ENCODE peak calls at places on chromosomes 12 and 14, in six cellular contexts. G is endodermal cell, M is cardiac muscle cell, Z is mucosa of descending colon, K is heart left ventricle, D is GM23248. C is an unnamed sample.

GRCh38 chr14:106665814-106666213 is 1139.4 kb downstream of the TMEM121 start:
- DNase-seq in G (no peak), M (no peak), Z (no peak), K (no peak), D (no peak), C (no peak)

GRCh38 chr12:26426652-26427051 is 231.3 kb downstream of the SSPN start:
- DNase-seq in G (no peak), M (no peak), Z (no peak), K (no peak), D (no peak), C (no peak)

GRCh38 chr12:75550401-75550851 is 39.0 kb upstream of the KRR1 start:
- DNase-seq in G (no peak), M (peak; percentile 42), Z (no peak), K (peak; percentile 44), D (peak; percentile 6), C (peak; percentile 60)

GRCh38 chr12:953776-954175 is 4.3 kb upstream of the RAD52 start:
- DNase-seq in G (no peak), M (peak; percentile 62), Z (no peak), K (no peak), D (peak; percentile 91), C (no peak)

GRCh38 chr14:103056322-103057027 is 874 bp downstream of the CDC42BPB start:
- DNase-seq in G (peak; percentile 90), M (peak; percentile 85), Z (peak; percentile 82), K (peak; percentile 88), D (peak; percentile 70), C (peak; percentile 93)

GRCh38 chr12:78703820-78704525 is 160.6 kb upstream of the SYT1 start:
- DNase-seq in G (no peak), M (peak; percentile 58), Z (no peak), K (no peak), D (peak; percentile 90), C (no peak)

GRCh38 chr12:107490000-107490399 is 195.6 kb upstream of the PWP1 start:
- DNase-seq in G (no peak), M (no peak), Z (peak; percentile 36), K (no peak), D (no peak), C (no peak)

GRCh38 chr14:64444984-64445845 is 20.1 kb upstream of the AKAP5 start:
- DNase-seq in G (no peak), M (peak; percentile 93), Z (no peak), K (no peak), D (peak; percentile 67), C (no peak)

GRCh38 chr12:75322464-75322863 is 7.7 kb downstream of the CAPS2 start:
- DNase-seq in G (no peak), M (peak; percentile 15), Z (no peak), K (no peak), D (peak; percentile 80), C (no peak)

GRCh38 chr12:5745251-5745888 is 199.7 kb downstream of the ANO2 start:
- DNase-seq in G (peak; percentile 97), M (peak; percentile 53), Z (peak; percentile 67), K (peak; percentile 72), D (peak; percentile 64), C (peak; percentile 77)

GRCh38 chr12:4238577-4238976 is 35.0 kb upstream of the CCND2 start:
- DNase-seq in G (no peak), M (no peak), Z (no peak), K (no peak), D (no peak), C (no peak)

GRCh38 chr14:37237094-37237493 is 39.4 kb downstream of the MIPOL1 start:
- DNase-seq in G (no peak), M (no peak), Z (no peak), K (no peak), D (no peak), C (no peak)

GRCh38 chr14:64761441-64762043 is 57.3 kb downstream of the PLEKHG3 start:
- DNase-seq in G (no peak), M (no peak), Z (no peak), K (no peak), D (peak; percentile 43), C (no peak)

GRCh38 chr12:6074979-6075585 is 49.4 kb downstream of the VWF start:
- DNase-seq in G (peak; percentile 67), M (peak; percentile 41), Z (peak; percentile 38), K (peak; percentile 61), D (peak; percentile 65), C (peak; percentile 73)

GRCh38 chr14:103649001-103649400 is 20.0 kb downstream of the KLC1 start:
- DNase-seq in G (no peak), M (no peak), Z (no peak), K (no peak), D (no peak), C (no peak)

GRCh38 chr14:78848234-78848820 is 678.2 kb downstream of the NRXN3 start:
- DNase-seq in G (peak; percentile 87), M (peak; percentile 39), Z (peak; percentile 31), K (peak; percentile 6), D (peak; percentile 57), C (peak; percentile 14)

GRCh38 chr14:65879218-65880009 is 466.9 kb downstream of the FUT8 start:
- DNase-seq in G (no peak), M (peak; percentile 63), Z (no peak), K (no peak), D (peak; percentile 95), C (no peak)

GRCh38 chr12:127165567-127166392 is 1101.2 kb upstream of the TMEM132C start:
- DNase-seq in G (peak; percentile 95), M (peak; percentile 77), Z (peak; percentile 95), K (peak; percentile 86), D (peak; percentile 85), C (peak; percentile 96)

GRCh38 chr12:54352022-54352531 is 12.2 kb downstream of the GPR84 start:
- DNase-seq in G (peak; percentile 93), M (peak; percentile 62), Z (no peak), K (peak; percentile 56), D (peak; percentile 80), C (peak; percentile 77)

GRCh38 chr12:10501031-10501430 is 4.7 kb upstream of the EIF2S3B start:
- DNase-seq in G (no peak), M (peak; percentile 38), Z (no peak), K (no peak), D (peak; percentile 27), C (no peak)

DNA sequence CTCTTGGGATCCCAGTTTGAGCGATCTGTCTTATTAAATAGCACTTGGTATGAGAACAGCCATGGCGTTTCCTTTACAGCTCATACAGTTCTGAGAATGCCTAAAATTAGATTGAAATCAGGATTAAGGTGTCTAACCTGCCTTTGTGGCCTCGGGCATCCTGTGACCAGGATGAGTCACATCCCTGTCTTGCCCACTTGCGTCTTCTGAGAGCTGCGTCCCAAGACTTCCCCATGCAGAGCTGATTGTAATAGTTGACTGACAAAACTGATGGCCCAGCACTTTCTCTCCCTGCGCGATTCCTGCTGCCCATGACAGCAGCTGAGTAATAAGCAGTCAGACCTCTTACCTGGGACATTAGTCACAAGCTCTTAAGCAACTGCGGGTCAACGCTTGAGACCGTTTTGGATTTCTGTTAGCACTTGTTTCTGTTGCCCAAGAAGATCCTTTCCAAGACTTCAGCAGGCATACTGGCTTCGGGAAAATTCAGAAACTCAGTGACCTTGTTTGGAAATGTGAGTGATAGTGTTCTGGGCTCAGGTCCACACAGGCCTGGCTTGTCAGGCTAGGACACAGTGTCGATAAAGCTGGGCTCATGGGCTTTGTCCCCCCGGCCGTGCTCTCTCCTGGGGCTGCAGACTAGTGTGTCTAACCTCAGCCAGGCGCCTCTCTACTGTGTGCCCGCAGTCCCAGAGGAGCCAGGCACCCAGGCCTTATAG is 169.9 kb upstream of the HIF1A start:
- DNase-seq in G (peak; percentile 15), M (peak; percentile 74), Z (no peak), K (peak; percentile 58), D (peak; percentile 82), C (peak; percentile 84)
- H3K4me1 ChIP-seq in G (no peaks in the 10 kb centered on the region), M (peaks cover 31% of the 10 kb centered on the region), Z (peaks cover 51% of the 10 kb centered on the region), K (peaks cover 27% of the 10 kb centered on the region), D (peaks cover 55% of the 10 kb centered on the region), C (peaks cover 23% of the 10 kb centered on the region)

GRCh38 chr12:57224973-57225679 is 4.4 kb upstream of the SHMT2 start:
- DNase-seq in G (peak; percentile 97), M (peak; percentile 52), Z (peak; percentile 83), K (no peak), D (peak; percentile 65), C (no peak)

GRCh38 chr12:57224278-57224972 is 5.1 kb upstream of the SHMT2 start:
- DNase-seq in G (no peak), M (no peak), Z (no peak), K (no peak), D (no peak), C (no peak)

GRCh38 chr12:57221169-57221917 is 4.7 kb downstream of the NXPH4 start:
- DNase-seq in G (no peak), M (no peak), Z (no peak), K (no peak), D (no peak), C (no peak)

GRCh38 chr12:57222286-57223190 is 5.9 kb downstream of the NXPH4 start:
- DNase-seq in G (no peak), M (no peak), Z (no peak), K (no peak), D (no peak), C (no peak)

DNA sequence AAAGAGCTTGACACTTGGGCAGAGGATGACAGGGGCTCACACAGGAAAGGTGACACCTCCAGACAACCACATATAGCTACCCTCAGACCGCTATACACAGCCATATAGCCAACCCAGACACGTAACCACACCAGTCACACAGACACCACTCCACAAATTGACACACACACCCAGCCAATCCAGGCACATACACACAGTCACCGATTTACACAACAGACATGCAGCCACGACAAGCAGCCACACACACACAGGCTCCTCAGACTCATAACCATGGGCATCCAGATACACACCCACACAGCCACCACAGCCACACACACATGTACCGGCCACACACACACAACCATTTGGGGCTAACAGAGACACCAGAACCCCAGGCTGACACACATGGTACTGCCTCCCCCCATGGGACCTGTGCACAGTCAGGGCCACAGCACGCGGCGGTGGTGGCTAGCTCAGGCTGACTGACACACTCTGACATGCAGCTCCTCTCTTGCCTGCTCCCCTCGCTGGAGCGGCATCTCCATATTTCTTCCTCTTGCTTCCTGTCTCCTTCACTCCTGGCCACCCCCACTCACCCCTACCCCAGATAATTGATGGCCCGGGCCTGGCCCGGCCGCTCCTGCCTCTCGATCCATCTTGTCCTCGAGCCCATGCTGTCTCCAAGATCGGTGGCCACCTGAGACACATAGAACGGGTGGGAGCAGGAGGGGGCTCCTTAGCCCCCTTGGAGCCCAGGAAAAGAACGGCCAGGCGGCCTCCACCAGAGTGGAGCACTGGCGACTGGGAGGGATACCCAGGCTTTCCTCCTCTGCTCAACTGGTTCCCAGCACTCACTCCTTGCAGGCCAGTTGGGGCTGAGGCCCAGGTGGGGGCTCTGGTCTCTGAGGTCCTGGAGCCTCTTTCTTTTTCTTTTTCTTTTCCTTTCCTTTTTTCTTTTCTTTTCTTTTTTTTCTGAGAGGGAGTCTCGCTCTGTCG is 6.0 kb upstream of the SHMT2 start:
- DNase-seq in G (no peak), M (no peak), Z (no peak), K (no peak), D (no peak), C (no peak)
- H3K4me1 ChIP-seq in G (peaks cover 4% of the 10 kb centered on the region), M (peaks cover 6% of the 10 kb centered on the region), Z (peaks cover 16% of the 10 kb centered on the region), K (no peaks in the 10 kb centered on the region), D (peaks cover 6% of the 10 kb centered on the region), C (no peaks in the 10 kb centered on the region)

DNA sequence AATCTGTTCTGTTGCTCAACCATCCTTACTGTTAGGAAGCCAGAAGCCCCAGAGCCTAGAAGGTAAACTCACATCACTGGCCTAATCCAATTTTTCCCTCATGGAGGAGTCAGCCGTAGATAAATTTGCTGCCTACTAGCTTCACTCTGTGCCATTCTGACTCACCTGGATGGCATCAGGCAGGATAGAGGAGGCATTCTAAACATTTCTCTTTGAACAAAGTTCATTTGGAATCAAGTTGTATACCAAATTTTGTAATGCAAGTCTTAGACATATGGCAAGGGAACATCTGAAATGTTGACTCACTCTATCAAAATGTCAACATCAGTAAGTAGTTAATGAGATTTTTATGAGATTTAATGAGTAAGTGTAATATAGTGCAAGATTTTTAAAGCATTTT is 13.6 kb upstream of the TBC1D30 start:
- DNase-seq in G (no peak), M (no peak), Z (no peak), K (no peak), D (peak; percentile 20), C (no peak)
- H3K4me1 ChIP-seq in G (no peaks in the 10 kb centered on the region), M (peaks cover 6% of the 10 kb centered on the region), Z (no peaks in the 10 kb centered on the region), K (no peaks in the 10 kb centered on the region), D (peaks cover 4% of the 10 kb centered on the region), C (no peaks in the 10 kb centered on the region)

GRCh38 chr12:8948711-8949524 is 527 bp downstream of the M6PR start:
- DNase-seq in G (peak; percentile 71), M (peak; percentile 67), Z (no peak), K (no peak), D (peak; percentile 84), C (peak; percentile 41)
- H3K4me1 ChIP-seq in G (no peaks in the 10 kb centered on the region), M (peaks cover 11% of the 10 kb centered on the region), Z (peaks cover 12% of the 10 kb centered on the region), K (peaks cover 6% of the 10 kb centered on the region), D (peaks cover 17% of the 10 kb centered on the region), C (peaks cover 2% of the 10 kb centered on the region)